ENCODE peak calls at places on chromosomes 5 and 9, in eight cellular contexts. F, G, V, A, E, S, W and J are unnamed samples.

GRCh38 chr5:141100243-141100805 is at the start of gene PCDHB3:
- DNase-seq in F (peak; percentile 16), G (peak; percentile 21), V (peak; percentile 96), A (peak; percentile 21), E (peak; percentile 39), S (no peak), W (peak; percentile 87), J (no peak)

GRCh38 chr9:503331-503730 is 288.7 kb downstream of the DOCK8 start:
- DNase-seq in F (no peak), G (no peak), V (peak; percentile 26), A (no peak), E (no peak), S (no peak), W (no peak), J (no peak)

GRCh38 chr5:96922452-96923244 is 13.2 kb upstream of the LNPEP start:
- DNase-seq in F (no peak), G (no peak), V (no peak), A (no peak), E (no peak), S (no peak), W (no peak), J (no peak)

GRCh38 chr9:98191615-98192502 is 578 bp downstream of the CORO2A start:
- DNase-seq in F (no peak), G (no peak), V (peak; percentile 60), A (no peak), E (peak; percentile 82), S (no peak), W (peak; percentile 70), J (no peak)

GRCh38 chr5:124902097-124902821 is 155.8 kb upstream of the ZNF608 start:
- DNase-seq in F (no peak), G (no peak), V (no peak), A (peak; percentile 30), E (no peak), S (peak; percentile 92), W (no peak), J (peak; percentile 39)

GRCh38 chr5:106873558-106873957 is 797.2 kb downstream of the EFNA5 start:
- DNase-seq in F (no peak), G (no peak), V (no peak), A (peak; percentile 29), E (no peak), S (no peak), W (no peak), J (no peak)

GRCh38 chr9:89922099-89922498 is 317.3 kb downstream of the GADD45G start:
- DNase-seq in F (no peak), G (no peak), V (no peak), A (no peak), E (no peak), S (no peak), W (no peak), J (no peak)

GRCh38 chr5:2757563-2758311 is 6.3 kb upstream of the IRX2 start:
- DNase-seq in F (no peak), G (no peak), V (peak; percentile 70), A (no peak), E (no peak), S (no peak), W (peak; percentile 48), J (no peak)

GRCh38 chr5:35198096-35198495 is 32.2 kb downstream of the PRLR start:
- DNase-seq in F (no peak), G (peak; percentile 24), V (no peak), A (peak; percentile 47), E (no peak), S (no peak), W (no peak), J (no peak)

DNA sequence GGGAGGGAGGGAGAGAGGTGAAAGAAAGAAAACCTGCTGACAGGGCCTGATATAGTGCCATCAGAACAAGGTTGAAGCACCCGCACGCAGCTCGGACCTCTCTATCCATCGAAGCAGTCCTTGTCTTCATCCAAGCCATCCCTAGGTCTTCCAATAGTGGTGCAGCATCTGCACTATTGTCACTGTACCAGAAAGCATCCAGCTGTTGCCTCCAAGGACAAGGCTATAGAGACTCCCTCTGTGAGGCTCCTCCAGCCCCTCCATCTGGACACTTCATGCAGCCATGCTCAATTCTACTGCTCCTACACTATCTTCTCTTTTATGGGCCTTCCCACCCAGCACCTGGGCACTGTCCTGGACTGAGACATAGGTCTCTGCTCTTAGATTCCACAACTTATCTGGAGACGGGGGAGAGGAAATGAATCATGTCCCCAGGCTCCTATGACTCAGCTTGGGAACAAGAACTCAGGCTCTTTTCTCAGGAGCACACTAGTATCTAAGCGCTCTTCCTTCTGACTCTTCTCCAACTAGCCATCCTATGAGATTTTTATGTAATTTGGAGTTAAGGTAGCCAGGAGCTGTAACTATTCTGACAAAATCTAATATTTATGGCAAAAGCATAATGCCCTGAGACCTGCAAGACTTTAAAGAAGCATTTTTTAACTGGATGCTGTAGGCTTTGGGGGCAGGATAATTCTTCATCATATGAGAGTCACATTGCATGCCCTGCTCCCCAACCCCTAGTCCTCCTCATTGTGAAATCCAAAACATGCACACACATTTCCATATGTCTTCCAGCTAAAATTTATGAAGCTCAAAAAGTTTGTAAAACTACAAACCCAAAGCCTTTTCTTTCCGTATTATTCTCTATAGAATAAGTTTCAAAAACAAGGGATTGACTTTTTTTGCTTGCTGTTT is 446.8 kb downstream of the CCDC171 start:
- DNase-seq in F (peak; percentile 48), G (no peak), V (no peak), A (peak; percentile 52), E (no peak), S (no peak), W (no peak), J (peak; percentile 20)
- TF ChIP-seq POLR2AphosphoS5 in F (no peak), G (no peak), V (no peak), A (no peak), E (no peak), S (no peak), W (no peak), J (no peak)

GRCh38 chr9:121651295-121652036 is at the start of gene DAB2IP:
- DNase-seq in F (no peak), G (no peak), V (peak; percentile 80), A (peak; percentile 59), E (peak; percentile 49), S (no peak), W (peak; percentile 90), J (no peak)

GRCh38 chr9:121651014-121651294 is 480 bp upstream of the DAB2IP start:
- DNase-seq in F (no peak), G (no peak), V (no peak), A (no peak), E (no peak), S (no peak), W (no peak), J (no peak)

GRCh38 chr9:121652838-121653231 is 1.4 kb downstream of the DAB2IP start:
- DNase-seq in F (no peak), G (no peak), V (no peak), A (no peak), E (no peak), S (no peak), W (no peak), J (no peak)

GRCh38 chr9:121650220-121651013 is 1.0 kb upstream of the DAB2IP start:
- DNase-seq in F (no peak), G (peak; percentile 42), V (peak; percentile 93), A (peak; percentile 65), E (peak; percentile 71), S (no peak), W (peak; percentile 93), J (peak; percentile 37)

DNA sequence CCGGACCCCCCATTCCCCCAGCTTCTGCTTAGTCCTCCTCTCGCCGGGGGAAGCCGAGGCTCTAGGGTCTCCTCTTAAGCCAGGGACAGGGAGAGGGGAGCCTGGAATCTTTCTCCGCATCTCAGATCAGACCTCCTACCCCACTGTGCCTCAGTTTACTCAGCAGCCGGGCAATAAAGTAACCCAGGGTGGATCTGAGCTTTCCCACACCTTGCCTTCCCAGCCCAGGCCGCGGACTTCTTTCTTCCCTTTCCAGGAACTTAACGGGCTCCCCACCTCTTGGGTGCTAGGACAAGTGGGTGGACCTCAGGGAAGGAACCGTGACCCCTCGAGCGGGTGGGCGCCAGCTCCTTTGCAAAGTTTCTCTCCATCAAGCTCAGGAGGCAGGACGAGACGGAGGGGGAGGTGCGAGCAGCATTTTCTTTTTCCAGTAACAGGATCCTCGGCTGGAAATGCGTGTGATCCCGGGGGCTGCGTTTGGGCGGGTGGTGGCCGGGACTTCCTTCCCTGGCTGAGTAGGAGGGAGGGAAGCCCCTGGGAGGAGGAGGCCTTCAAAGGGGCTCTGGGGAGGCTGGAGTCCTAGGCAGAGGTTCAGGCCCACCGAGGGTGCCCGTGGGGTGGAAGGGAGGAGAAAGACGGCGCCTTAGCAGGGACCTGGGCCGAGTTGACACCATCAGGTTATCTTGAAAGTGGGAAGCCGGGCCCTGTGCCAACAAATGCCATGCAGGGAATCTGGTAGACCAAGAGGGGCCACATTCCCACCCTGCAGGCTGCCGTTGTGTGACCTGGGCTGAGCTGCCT is 803 bp downstream of the DAB2IP start:
- DNase-seq in F (no peak), G (no peak), V (peak; percentile 74), A (peak; percentile 47), E (no peak), S (no peak), W (no peak), J (no peak)
- TF ChIP-seq EZH2 in F (no peak), G (no peak), V (no peak), A (no peak), E (no peak), S (no peak), W (no peak), J (no peak)

GRCh38 chr9:134355158-134355557 is 28.9 kb downstream of the RXRA start:
- DNase-seq in F (no peak), G (no peak), V (no peak), A (no peak), E (no peak), S (no peak), W (no peak), J (no peak)
- H3K27ac ChIP-seq in F (no peak overlapping the region), G (no peak overlapping the region), V (no peak overlapping the region), A (no peak overlapping the region), E (no peak overlapping the region), S (no peak overlapping the region), W (no peak overlapping the region), J (no peak overlapping the region)

GRCh38 chr9:127785023-127785932 is 556 bp upstream of the CDK9 start:
- DNase-seq in F (peak; percentile 60), G (peak; percentile 51), V (peak; percentile 88), A (peak; percentile 89), E (peak; percentile 88), S (no peak), W (peak; percentile 95), J (no peak)
- TF ChIP-seq POLR2AphosphoS5 in F (peak; percentile 26), G (no peak), V (no peak), A (peak; percentile 34), E (no peak), S (no peak), W (no peak), J (no peak)

DNA sequence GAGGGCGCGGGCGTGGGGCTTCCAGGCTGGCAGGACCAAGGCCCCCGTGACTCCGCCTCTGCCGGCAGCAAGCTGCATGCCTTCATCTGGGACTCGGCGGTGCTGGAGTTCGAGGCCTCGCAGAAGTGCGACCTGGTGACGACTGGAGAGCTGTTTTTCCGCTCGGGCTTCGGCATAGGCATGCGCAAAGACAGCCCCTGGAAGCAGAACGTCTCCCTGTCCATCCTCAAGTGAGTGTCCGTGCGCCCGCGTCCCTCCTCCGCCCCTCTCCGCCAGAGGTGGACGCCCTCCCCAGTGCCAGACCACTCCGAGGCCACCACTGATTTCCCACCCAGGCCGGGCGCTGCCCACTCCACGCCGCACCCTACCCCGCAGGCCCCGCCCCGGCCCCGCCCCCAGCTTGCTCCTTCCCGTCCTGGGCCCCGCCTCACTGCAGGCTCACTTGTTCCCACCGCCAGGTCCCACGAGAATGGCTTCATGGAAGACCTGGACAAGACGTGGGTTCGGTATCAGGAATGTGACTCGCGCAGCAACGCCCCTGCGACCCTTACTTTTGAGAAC is 6.7 kb downstream of the LRRC26 start:
- DNase-seq in F (peak; percentile 57), G (no peak), V (peak; percentile 74), A (peak; percentile 14), E (peak; percentile 69), S (no peak), W (peak; percentile 70), J (no peak)
- TF ChIP-seq EZH2 in F (no peak), G (no peak), V (no peak), A (no peak), E (no peak), S (no peak), W (no peak), J (no peak)